ENCODE peak calls at places on chromosomes 13 and 19, in eight cellular contexts. H, X, F, U, N, R, D and O are unnamed samples.

GRCh38 chr19:49212302-49212701 is 54.7 kb downstream of the TRPM4 start:
- DNase-seq in H (no peak), X (peak; percentile 40), F (no peak), U (no peak), N (no peak), R (no peak), D (no peak), O (no peak)

GRCh38 chr19:36064829-36065228 is 10.1 kb downstream of the WDR62 start:
- DNase-seq in H (no peak), X (no peak), F (no peak), U (no peak), N (no peak), R (no peak), D (no peak), O (no peak)

GRCh38 chr19:55165952-55166529 is 372 bp downstream of the DNAAF3 start:
- DNase-seq in H (no peak), X (peak; percentile 61), F (no peak), U (peak; percentile 73), N (no peak), R (peak; percentile 85), D (peak; percentile 70), O (peak; percentile 82)

GRCh38 chr13:93259527-93260080 is 33.0 kb downstream of the GPC6 start:
- DNase-seq in H (no peak), X (peak; percentile 58), F (no peak), U (no peak), N (no peak), R (no peak), D (no peak), O (peak; percentile 12)

GRCh38 chr13:96880419-96880818 is 113.9 kb downstream of the OXGR1 start:
- DNase-seq in H (no peak), X (no peak), F (no peak), U (no peak), N (no peak), R (no peak), D (no peak), O (no peak)

GRCh38 chr19:56271096-56271495 is 1.5 kb upstream of the EDDM13 start:
- DNase-seq in H (no peak), X (no peak), F (no peak), U (no peak), N (no peak), R (no peak), D (no peak), O (no peak)

GRCh38 chr13:77470986-77471385 is 64.5 kb upstream of the SCEL start:
- DNase-seq in H (no peak), X (no peak), F (no peak), U (no peak), N (no peak), R (no peak), D (no peak), O (no peak)

GRCh38 chr13:79679334-79679733 is 198.4 kb downstream of the NDFIP2 start:
- DNase-seq in H (peak; percentile 26), X (peak; percentile 83), F (no peak), U (peak; percentile 76), N (no peak), R (peak; percentile 53), D (peak; percentile 85), O (peak; percentile 77)

GRCh38 chr13:49450105-49450819 is 6.2 kb downstream of the SETDB2 start:
- DNase-seq in H (no peak), X (no peak), F (no peak), U (no peak), N (no peak), R (no peak), D (no peak), O (no peak)

GRCh38 chr19:18417250-18418033 is 1.8 kb upstream of the SSBP4 start:
- DNase-seq in H (no peak), X (peak; percentile 69), F (no peak), U (peak; percentile 56), N (no peak), R (peak; percentile 63), D (peak; percentile 85), O (peak; percentile 90)

GRCh38 chr13:76161143-76161542 is 525.0 kb downstream of the LMO7 start:
- DNase-seq in H (no peak), X (no peak), F (no peak), U (no peak), N (no peak), R (no peak), D (no peak), O (no peak)

GRCh38 chr19:36150586-36150985 is 1.7 kb downstream of the COX7A1 start:
- DNase-seq in H (no peak), X (no peak), F (no peak), U (no peak), N (no peak), R (no peak), D (no peak), O (no peak)

GRCh38 chr13:41645313-41645712 is 188.0 kb downstream of the RGCC start:
- DNase-seq in H (peak; percentile 74), X (peak; percentile 89), F (no peak), U (peak; percentile 88), N (peak; percentile 59), R (peak; percentile 88), D (peak; percentile 73), O (peak; percentile 84)

GRCh38 chr13:59205501-59205900 is 958.2 kb downstream of the DIAPH3 start:
- DNase-seq in H (no peak), X (no peak), F (no peak), U (no peak), N (no peak), R (no peak), D (no peak), O (no peak)

GRCh38 chr13:59203855-59204254 is 959.9 kb downstream of the DIAPH3 start:
- DNase-seq in H (no peak), X (no peak), F (no peak), U (no peak), N (no peak), R (no peak), D (no peak), O (no peak)

GRCh38 chr13:59201836-59202235 is 961.9 kb downstream of the DIAPH3 start:
- DNase-seq in H (no peak), X (no peak), F (no peak), U (no peak), N (no peak), R (no peak), D (no peak), O (no peak)
- TF ChIP-seq CTCF in H (no peak), X (no peak), F (no peak), U (no peak), N (no peak), R (no peak), D (no peak), O (no peak)

GRCh38 chr19:42285546-42285945 is 16.4 kb upstream of the PRR19 start:
- DNase-seq in H (no peak), X (no peak), F (no peak), U (no peak), N (no peak), R (no peak), D (no peak), O (no peak)

GRCh38 chr19:42284641-42285341 is 15.7 kb downstream of the CIC start:
- DNase-seq in H (no peak), X (no peak), F (no peak), U (no peak), N (no peak), R (no peak), D (no peak), O (no peak)

GRCh38 chr19:42286349-42287016 is 15.4 kb upstream of the PRR19 start:
- DNase-seq in H (no peak), X (peak; percentile 49), F (no peak), U (no peak), N (no peak), R (no peak), D (no peak), O (peak; percentile 48)

GRCh38 chr19:42287017-42287825 is 14.7 kb upstream of the PRR19 start:
- DNase-seq in H (no peak), X (no peak), F (no peak), U (no peak), N (no peak), R (no peak), D (no peak), O (no peak)

DNA sequence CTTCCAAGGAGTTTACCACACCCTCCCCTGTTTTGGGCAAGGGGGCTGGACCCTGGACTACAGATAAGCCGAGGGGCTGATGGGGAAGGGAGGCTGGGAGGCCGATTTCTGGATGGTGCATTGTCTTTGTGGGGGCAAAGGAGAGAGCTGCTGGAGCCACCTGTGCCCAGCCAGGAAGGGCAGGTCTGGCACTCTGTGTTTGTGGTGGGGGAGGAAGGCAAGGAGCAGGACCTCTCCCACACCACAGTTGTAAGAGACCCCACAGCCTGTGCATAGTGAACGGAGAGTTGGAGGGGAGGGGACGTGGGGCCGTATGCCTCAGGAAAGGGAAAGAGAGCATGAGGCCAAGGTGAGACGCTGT is 16.0 kb upstream of the PRR19 start:
- DNase-seq in H (no peak), X (no peak), F (no peak), U (no peak), N (no peak), R (no peak), D (no peak), O (no peak)
- H3K4me3 ChIP-seq in H (peak overlapping the region; percentile 32), X (no peak overlapping the region), F (peak overlapping the region; percentile 85), U (peak overlapping the region; percentile 5), N (peak overlapping the region; percentile 69), R (no peak overlapping the region), D (no peak overlapping the region), O (peak overlapping the region; percentile 69)

DNA sequence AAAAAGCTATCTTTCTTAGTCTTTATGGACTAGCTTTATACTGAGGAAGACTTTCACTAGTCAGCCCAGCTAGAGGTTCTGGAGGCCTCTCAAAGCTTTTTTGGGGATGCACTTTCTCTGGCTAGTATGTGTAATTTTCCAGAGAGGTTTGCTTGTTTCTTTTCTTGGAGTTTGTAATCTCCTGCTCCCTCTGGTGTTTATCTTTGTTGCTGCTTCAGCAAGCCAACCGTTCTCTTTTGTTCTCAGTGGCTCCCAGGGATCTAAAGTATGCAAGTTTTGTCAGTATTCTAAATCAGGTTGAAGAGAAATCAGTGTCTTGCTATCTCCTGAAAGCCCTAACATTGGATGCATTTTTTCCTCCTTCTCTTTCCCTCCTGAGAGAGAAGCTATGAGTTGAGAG is 121.1 kb upstream of the MYO16 start:
- DNase-seq in H (no peak), X (peak; percentile 30), F (no peak), U (peak; percentile 42), N (no peak), R (peak; percentile 2), D (no peak), O (peak; percentile 52)
- TF ChIP-seq CTCF in H (peak; percentile 54), X (peak; percentile 53), F (no peak), U (peak; percentile 79), N (no peak), R (peak; percentile 29), D (no peak), O (peak; percentile 73)

GRCh38 chr13:33787051-33787591 is 30.8 kb upstream of the RFC3 start:
- DNase-seq in H (no peak), X (peak; percentile 7), F (no peak), U (no peak), N (no peak), R (no peak), D (no peak), O (peak; percentile 2)

GRCh38 chr13:33793726-33794125 is 24.2 kb upstream of the RFC3 start:
- DNase-seq in H (no peak), X (peak; percentile 14), F (no peak), U (no peak), N (no peak), R (no peak), D (no peak), O (no peak)

GRCh38 chr13:33785384-33785783 is 32.6 kb upstream of the RFC3 start:
- DNase-seq in H (no peak), X (no peak), F (no peak), U (no peak), N (no peak), R (no peak), D (no peak), O (no peak)

GRCh38 chr13:33789067-33789606 is 28.8 kb upstream of the RFC3 start:
- DNase-seq in H (no peak), X (no peak), F (no peak), U (no peak), N (no peak), R (no peak), D (no peak), O (no peak)

GRCh38 chr13:33789757-33790156 is 28.2 kb upstream of the RFC3 start:
- DNase-seq in H (no peak), X (no peak), F (no peak), U (no peak), N (no peak), R (no peak), D (no peak), O (no peak)
- H3K4me3 ChIP-seq in H (no peak overlapping the region), X (no peak overlapping the region), F (no peak overlapping the region), U (no peak overlapping the region), N (no peak overlapping the region), R (no peak overlapping the region), D (no peak overlapping the region), O (no peak overlapping the region)